ENCODE peak calls at places on chromosomes 16 and 17, in four cellular contexts. L, U, X and P are unnamed samples.

GRCh38 chr16:11552445-11552844 is 34.3 kb downstream of the LITAF start:
- DNase-seq in L (no peak), U (no peak), X (no peak), P (no peak)

GRCh38 chr17:62668091-62668804 is 40.8 kb downstream of the MRC2 start:
- DNase-seq in L (no peak), X (no peak), U (no peak), P (no peak)

GRCh38 chr17:68832140-68832871 is 122.9 kb downstream of the ABCA8 start:
- DNase-seq in X (no peak), U (no peak), L (no peak), P (no peak)

GRCh38 chr17:78769200-78769773 is 12.8 kb downstream of the CYTH1 start:
- DNase-seq in L (no peak), U (no peak), X (no peak), P (no peak)

GRCh38 chr17:40317345-40317873 is 8.4 kb downstream of the RARA start:
- DNase-seq in U (peak), X (peak), L (no peak), P (no peak)

GRCh38 chr16:14369734-14370598 is 260.1 kb downstream of the PARN start:
- DNase-seq in X (no peak), L (no peak), U (no peak), P (no peak)

GRCh38 chr16:10579965-10580918 is at the start of gene EMP2:
- DNase-seq in L (no peak), X (peak), U (peak), P (peak)

GRCh38 chr17:1267471-1267947 is 2.7 kb upstream of the BHLHA9 start:
- DNase-seq in L (no peak), U (no peak), X (no peak), P (no peak)

GRCh38 chr16:14181371-14182050 is 110.4 kb downstream of the MRTFB start:
- DNase-seq in X (no peak), U (no peak), L (no peak), P (no peak)

GRCh38 chr16:9060225-9060624 is 31.2 kb upstream of the HAPSTR1 start:
- DNase-seq in L (no peak), X (no peak), U (no peak), P (no peak)

GRCh38 chr17:56416682-56417351 is 176.7 kb upstream of the NOG start:
- DNase-seq in L (no peak), U (no peak), X (no peak), P (no peak)

GRCh38 chr16:84467256-84467655 is 37.2 kb downstream of the MEAK7 start:
- DNase-seq in X (no peak), U (no peak), L (no peak), P (no peak)

DNA sequence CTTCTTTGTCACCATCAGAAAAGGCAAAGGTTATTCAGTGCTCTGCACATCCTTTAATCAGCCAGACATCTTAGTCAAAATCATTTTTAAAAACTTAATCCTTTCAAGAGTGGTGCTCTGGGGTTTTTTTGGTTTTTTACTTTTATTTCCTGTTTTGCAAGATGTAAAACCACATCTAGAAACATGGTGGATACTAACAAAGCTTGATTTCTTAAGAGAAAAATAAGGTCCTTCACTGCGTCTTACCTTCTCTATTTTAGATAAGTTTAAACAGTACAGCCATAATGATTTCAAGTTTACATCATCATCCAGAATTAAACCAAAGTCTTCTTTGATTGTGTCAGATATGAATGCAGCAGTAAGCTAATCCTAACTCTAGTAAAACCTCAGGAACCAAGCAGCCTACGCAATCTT is 6.3 kb downstream of the ANKRD11 start:
- DNase-seq in X (no peak), U (no peak), L (no peak), P (no peak)
- TF ChIP-seq SRF in X (no peak), U (no peak), L (no peak), P (no peak)

GRCh38 chr16:50298591-50299507 is 32.5 kb downstream of the ADCY7 start:
- DNase-seq in L (no peak), X (no peak), U (no peak), P (no peak)
- TF ChIP-seq GABPA in L (no peak), X (no peak), U (no peak), P (no peak)

GRCh38 chr16:19859603-19860002 is 25.0 kb downstream of the GPRC5B start:
- DNase-seq in X (no peak), L (no peak), U (no peak), P (no peak)

GRCh38 chr16:19860146-19861030 is 24.3 kb downstream of the GPRC5B start:
- DNase-seq in U (no peak), X (no peak), L (no peak), P (peak)

GRCh38 chr16:19863990-19864389 is 20.7 kb downstream of the GPRC5B start:
- DNase-seq in U (no peak), X (no peak), L (no peak), P (no peak)

GRCh38 chr16:19861069-19861468 is 23.6 kb downstream of the GPRC5B start:
- DNase-seq in X (no peak), L (no peak), U (no peak), P (no peak)

GRCh38 chr16:19861811-19862327 is 22.8 kb downstream of the GPRC5B start:
- DNase-seq in U (no peak), L (no peak), X (no peak), P (peak)
- TF ChIP-seq SRF in U (no peak), L (no peak), X (no peak), P (no peak)

GRCh38 chr17:14301279-14301760 is 439 bp downstream of the HS3ST3B1 start:
- DNase-seq in L (no peak), X (no peak), U (peak), P (no peak)
- TF ChIP-seq GABPA in L (no peak), X (no peak), U (no peak), P (no peak)

DNA sequence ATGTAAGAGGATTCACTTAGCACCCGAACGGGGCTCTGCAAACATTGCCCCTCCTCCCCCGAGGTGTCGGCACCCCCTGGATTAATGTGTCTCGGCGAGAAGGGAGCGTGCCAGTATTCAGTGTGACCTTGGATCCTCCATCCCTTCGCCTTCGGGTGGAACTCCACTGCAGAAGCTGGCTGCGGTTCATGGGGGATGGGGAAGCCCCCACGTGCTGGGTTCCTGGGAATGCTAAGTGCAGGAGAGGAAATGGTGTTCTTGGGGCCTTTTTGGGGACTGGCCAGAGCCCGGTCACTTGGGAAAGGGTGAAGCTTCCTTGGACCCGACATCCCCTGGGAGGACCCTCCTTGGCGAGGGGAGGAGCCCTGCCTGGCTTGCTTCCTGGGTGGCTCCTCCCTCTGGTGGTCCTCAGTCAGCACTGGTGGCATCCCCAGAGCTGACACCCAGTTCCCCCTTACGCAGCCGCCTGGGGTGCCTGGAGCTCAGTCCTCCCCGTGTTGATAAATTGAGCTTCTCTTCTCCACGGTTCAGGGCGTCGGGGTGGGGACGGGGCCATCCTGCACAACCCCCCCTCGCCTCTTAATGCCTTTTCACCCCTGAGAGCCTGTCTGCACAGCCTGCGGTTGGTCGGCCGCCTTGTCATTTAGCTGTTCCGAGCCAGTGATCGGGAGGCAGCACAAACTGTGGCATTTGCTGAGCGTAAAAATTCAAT is 30.8 kb upstream of the GSE1 start:
- DNase-seq in L (no peak), U (no peak), X (no peak), P (no peak)
- TF ChIP-seq SRF in L (no peak), U (no peak), X (no peak), P (no peak)

DNA sequence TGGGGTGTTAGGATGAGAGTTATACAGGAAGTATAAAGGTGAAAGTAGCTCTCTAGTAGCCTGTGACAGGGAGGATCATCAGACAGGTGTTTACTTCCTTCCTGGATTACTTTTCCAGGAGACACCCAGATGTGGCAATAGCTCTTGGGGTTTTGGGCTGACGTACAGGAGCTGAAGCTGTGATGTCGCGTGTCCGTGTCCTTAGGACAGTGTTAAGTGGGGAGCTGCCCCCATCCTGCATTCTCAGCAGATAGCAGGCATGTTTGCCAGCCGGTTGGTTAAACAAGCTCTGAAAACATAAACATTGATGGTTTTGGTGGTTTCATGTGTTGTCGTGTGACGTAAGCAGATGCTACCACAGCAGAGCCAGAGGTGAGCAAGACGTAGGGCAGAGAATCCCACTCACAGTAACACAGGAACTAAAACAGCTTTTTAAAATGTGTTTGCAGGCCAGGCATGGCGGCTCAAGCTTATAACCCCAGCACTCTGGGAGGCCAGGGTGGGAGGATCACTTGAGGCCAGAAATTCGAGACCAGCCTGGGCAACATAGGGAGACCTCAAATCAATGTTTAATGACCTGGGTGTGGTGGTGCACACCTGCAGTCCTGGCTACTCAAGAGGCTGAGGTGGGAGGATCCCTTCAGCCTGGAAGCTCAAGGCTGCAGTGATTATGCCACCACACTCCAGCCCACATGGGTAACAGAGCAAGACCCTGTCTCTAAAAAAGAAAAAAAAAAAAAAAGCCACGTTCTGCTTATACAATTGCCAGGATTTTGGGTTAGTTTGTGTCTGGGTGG is 18.3 kb upstream of the IL17C start:
- DNase-seq in L (no peak), U (no peak), X (no peak), P (no peak)
- TF ChIP-seq GABPA in L (no peak), U (no peak), X (no peak), P (no peak)

GRCh38 chr16:16136588-16136987 is 86.7 kb downstream of the ABCC6 start:
- DNase-seq in U (no peak), L (no peak), X (no peak), P (no peak)

GRCh38 chr16:16133943-16134604 is 89.2 kb downstream of the ABCC6 start:
- DNase-seq in L (no peak), U (no peak), X (no peak), P (no peak)

GRCh38 chr16:16131659-16132058 is 91.6 kb downstream of the ABCC6 start:
- DNase-seq in L (no peak), U (no peak), X (no peak), P (no peak)

GRCh38 chr16:16127469-16128116 is 95.7 kb downstream of the ABCC6 start:
- DNase-seq in U (peak), L (peak), X (peak), P (peak)

GRCh38 chr16:16131204-16131603 is 92.1 kb downstream of the ABCC6 start:
- DNase-seq in L (no peak), U (no peak), X (no peak), P (no peak)
- TF ChIP-seq SRF in L (no peak), U (no peak), X (no peak), P (no peak)

DNA sequence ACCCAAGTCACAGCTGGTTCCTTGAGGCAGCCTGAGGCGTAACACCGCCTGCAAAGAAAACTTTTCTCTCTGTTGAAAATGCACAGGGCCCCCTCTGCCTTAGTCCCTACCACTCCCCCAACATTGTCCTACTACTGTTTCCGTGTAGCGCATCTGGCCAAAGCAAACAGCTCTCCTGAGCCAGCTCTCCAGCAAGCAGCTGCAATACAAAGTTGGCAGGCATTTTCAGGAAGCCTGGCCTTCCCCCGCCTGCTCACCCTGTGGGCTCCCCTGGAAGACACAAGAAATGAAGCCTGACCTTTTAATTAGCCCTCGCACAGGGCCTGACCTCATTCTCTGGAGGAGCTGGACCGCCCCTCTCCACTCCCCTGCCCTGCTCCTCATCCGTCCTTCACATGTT is 66.7 kb downstream of the SOX9 start:
- DNase-seq in U (no peak), X (no peak), L (no peak), P (no peak)
- TF ChIP-seq GABPA in U (no peak), X (no peak), L (no peak), P (no peak)

GRCh38 chr16:24975428-24975889 is 39.7 kb downstream of the ARHGAP17 start:
- DNase-seq in L (peak), U (no peak), X (no peak), P (no peak)

GRCh38 chr16:24974859-24975258 is 40.3 kb downstream of the ARHGAP17 start:
- DNase-seq in U (no peak), X (no peak), L (no peak), P (no peak)

GRCh38 chr16:24971718-24972117 is 43.5 kb downstream of the ARHGAP17 start:
- DNase-seq in X (no peak), L (no peak), U (no peak), P (no peak)

GRCh38 chr16:24972608-24973220 is 42.5 kb downstream of the ARHGAP17 start:
- DNase-seq in X (no peak), L (no peak), U (no peak), P (no peak)

GRCh38 chr16:24973771-24974461 is 41.3 kb downstream of the ARHGAP17 start:
- DNase-seq in U (no peak), X (no peak), L (no peak), P (no peak)
- TF ChIP-seq SRF in U (no peak), X (no peak), L (no peak), P (no peak)